ENCODE peak calls at places on chromosomes 7 and 10, in four cellular contexts. G is HepG2, D is K562, A is SK-N-SH. J is an unnamed sample.

GRCh38 chr7:37448057-37448636 is 517 bp downstream of the ELMO1 start:
- DNase-seq in D (no peak), G (no peak), A (peak; percentile 86), J (peak; percentile 46)

GRCh38 chr7:65832281-65832680 is 40.6 kb upstream of the VKORC1L1 start:
- DNase-seq in G (no peak), D (peak; percentile 38), A (no peak), J (no peak)

GRCh38 chr10:62498271-62498670 is 124.1 kb downstream of the ZNF365 start:
- DNase-seq in D (no peak), G (no peak), A (no peak), J (no peak)

GRCh38 chr10:116761883-116762282 is 19.5 kb upstream of the HSPA12A start:
- DNase-seq in D (no peak), G (no peak), A (no peak), J (no peak)

GRCh38 chr7:121275204-121275603 is 53.6 kb upstream of the WNT16 start:
- DNase-seq in G (no peak), D (no peak), A (no peak), J (no peak)

GRCh38 chr10:111076682-111077661 is at the start of gene ADRA2A:
- DNase-seq in A (peak; percentile 84), D (no peak), G (no peak), J (peak; percentile 52)

GRCh38 chr7:106947244-106947728 is 82.2 kb downstream of the PIK3CG start:
- DNase-seq in G (peak; percentile 35), A (peak; percentile 72), D (peak; percentile 96), J (peak; percentile 95)

GRCh38 chr10:660413-660979 is 29.0 kb downstream of the DIP2C start:
- DNase-seq in A (no peak), G (no peak), D (no peak), J (no peak)

GRCh38 chr10:109934958-109935793 is 11.9 kb upstream of the XPNPEP1 start:
- DNase-seq in G (no peak), D (no peak), A (peak; percentile 15), J (no peak)

GRCh38 chr7:142542938-142543337 is 206.3 kb upstream of the PRSS1 start:
- DNase-seq in G (no peak), D (no peak), A (no peak), J (no peak)

GRCh38 chr7:36287371-36288241 is 102.1 kb upstream of the ANLN start:
- DNase-seq in D (no peak), G (peak; percentile 91), A (peak; percentile 54), J (no peak)

GRCh38 chr10:7084255-7085005 is 326.4 kb downstream of the SFMBT2 start:
- DNase-seq in G (no peak), A (no peak), D (no peak), J (no peak)

GRCh38 chr7:50594136-50594535 is 28.9 kb upstream of the DDC start:
- DNase-seq in G (no peak), D (no peak), A (no peak), J (no peak)

GRCh38 chr10:75619636-75620035 is 188.2 kb downstream of the LRMDA start:
- DNase-seq in G (no peak), D (no peak), A (no peak), J (no peak)

GRCh38 chr10:72483452-72483851 is 128.7 kb upstream of the DNAJB12 start:
- DNase-seq in D (no peak), A (no peak), G (no peak), J (no peak)

GRCh38 chr10:74490551-74490950 is 335.8 kb upstream of the KAT6B start:
- DNase-seq in A (no peak), D (no peak), G (peak; percentile 44), J (no peak)

GRCh38 chr7:137606061-137606674 is 240.6 kb downstream of the DGKI start:
- DNase-seq in A (no peak), D (peak; percentile 54), G (peak; percentile 38), J (no peak)

GRCh38 chr7:28029036-28029435 is 151.6 kb downstream of the JAZF1 start:
- DNase-seq in G (no peak), A (no peak), D (no peak), J (no peak)

GRCh38 chr7:33459340-33459751 is 330.0 kb downstream of the BBS9 start:
- DNase-seq in G (peak; percentile 41), D (peak; percentile 4), A (peak; percentile 27), J (peak; percentile 63)

GRCh38 chr10:106571216-106571954 is 593.1 kb downstream of the SORCS1 start:
- DNase-seq in A (peak; percentile 34), G (no peak), D (peak; percentile 4), J (no peak)

GRCh38 chr7:132779164-132779563 is 202.9 kb upstream of the PLXNA4 start:
- DNase-seq in A (no peak), D (no peak), G (no peak), J (no peak)

GRCh38 chr7:107692501-107692900 is 31.9 kb downstream of the SLC26A4 start:
- DNase-seq in G (no peak), D (no peak), A (no peak), J (no peak)

GRCh38 chr10:66747451-66747850 is 178.4 kb upstream of the LRRTM3 start:
- DNase-seq in A (no peak), D (no peak), G (no peak), J (no peak)

GRCh38 chr7:34837826-34838225 is 179.8 kb downstream of the NPSR1 start:
- DNase-seq in A (no peak), D (no peak), G (no peak), J (no peak)

GRCh38 chr7:130143986-130144618 is 61.1 kb downstream of the TMEM209 start:
- DNase-seq in D (no peak), A (no peak), G (peak; percentile 75), J (no peak)

GRCh38 chr10:110395350-110396283 is 90.9 kb upstream of the SMNDC1 start:
- DNase-seq in D (peak; percentile 27), A (no peak), G (peak; percentile 64), J (no peak)

GRCh38 chr10:105063796-105064195 is 422.7 kb downstream of the SORCS3 start:
- DNase-seq in D (peak; percentile 0), A (peak; percentile 52), G (peak; percentile 5), J (peak; percentile 40)

GRCh38 chr10:3760083-3760482 is 24.9 kb downstream of the KLF6 start:
- DNase-seq in D (no peak), A (no peak), G (no peak), J (no peak)

GRCh38 chr10:3763852-3764625 is 21.0 kb downstream of the KLF6 start:
- DNase-seq in G (no peak), A (no peak), D (no peak), J (no peak)

GRCh38 chr10:3761111-3761686 is 23.8 kb downstream of the KLF6 start:
- DNase-seq in A (no peak), G (no peak), D (no peak), J (no peak)

GRCh38 chr10:3763035-3763456 is 22.0 kb downstream of the KLF6 start:
- DNase-seq in G (no peak), A (no peak), D (peak; percentile 69), J (no peak)

DNA sequence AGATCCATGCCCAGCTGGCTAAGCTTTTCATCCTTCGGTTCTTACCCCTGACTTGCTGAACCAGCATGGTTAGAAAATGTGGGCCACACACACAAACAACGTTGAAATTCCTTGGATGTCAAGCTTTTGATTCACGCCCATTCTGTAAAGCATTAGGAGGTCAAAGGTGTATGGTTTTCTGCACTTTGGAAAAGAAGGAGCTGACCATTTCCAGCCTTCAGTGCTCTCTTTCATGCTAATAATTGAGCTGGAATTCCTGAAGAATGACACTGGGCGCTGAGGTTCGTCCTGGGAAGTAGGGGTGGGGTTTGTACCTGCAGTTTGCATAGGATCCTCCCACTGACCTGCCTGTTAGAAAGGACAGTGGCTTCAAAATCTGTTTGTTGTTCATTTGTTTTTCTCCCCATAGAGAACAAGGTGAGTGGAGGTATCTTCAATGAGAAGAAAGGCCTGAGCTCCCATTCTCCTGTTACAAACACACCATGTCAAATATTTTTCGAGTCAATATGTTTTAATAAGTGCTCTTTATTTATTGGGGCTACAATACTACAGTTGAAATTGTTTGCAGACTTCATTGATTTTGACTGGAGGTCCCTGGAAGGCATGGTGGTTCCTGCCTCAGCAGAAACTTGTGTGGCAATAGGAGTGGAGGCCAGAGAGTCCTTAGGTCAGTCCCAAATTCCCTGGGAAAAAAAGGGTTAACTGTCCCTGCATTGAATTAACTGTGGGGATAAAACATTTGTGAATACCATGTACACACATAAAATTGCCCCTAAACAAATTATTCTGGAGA is 22.9 kb downstream of the KLF6 start:
- DNase-seq in D (no peak), G (peak; percentile 73), A (no peak), J (peak; percentile 74)
- H3K9ac ChIP-seq in D (peak overlapping the region; percentile 46), G (no peak overlapping the region), A (no peak overlapping the region), J (no peak overlapping the region)

DNA sequence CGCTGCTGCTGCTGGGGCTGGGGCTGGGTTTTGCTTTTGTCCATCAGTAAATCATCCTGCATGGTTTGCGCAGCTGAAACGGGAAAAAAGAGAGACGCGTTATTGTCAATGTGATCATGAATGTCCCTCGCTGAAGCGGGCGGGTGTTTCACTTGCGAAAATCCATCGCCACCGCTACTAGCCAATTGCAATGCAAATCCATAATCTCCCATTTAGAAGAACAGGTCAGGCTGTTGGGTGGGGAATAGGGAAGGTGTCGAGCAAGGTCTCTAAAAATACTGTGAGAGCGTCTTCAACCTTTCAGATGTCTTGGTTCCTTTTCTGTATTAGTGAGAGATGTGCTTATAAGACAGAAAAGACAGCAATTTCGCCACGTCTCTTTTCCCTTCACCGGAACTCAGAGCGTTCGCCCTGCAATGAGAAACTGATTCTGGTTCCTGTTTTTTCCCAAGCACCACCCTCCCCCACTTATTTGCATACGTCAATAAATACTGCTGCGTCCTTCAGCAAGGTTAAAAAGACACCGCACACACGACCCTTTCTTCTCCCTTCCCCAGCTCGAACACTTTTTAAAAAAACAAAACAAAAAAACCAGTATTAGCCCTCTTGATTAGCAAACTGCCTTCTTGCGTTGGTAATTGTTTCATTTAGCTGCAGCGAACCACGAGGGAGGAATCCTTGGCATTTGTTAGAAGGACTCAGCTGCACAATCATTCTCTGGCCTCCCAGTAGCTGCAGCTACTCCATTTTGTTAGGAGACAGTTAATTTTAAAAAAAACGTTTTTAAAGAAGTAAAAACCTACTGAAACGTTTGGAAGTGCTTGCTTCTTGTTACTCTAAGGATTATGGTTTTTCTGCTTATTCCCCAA is 50.4 kb downstream of the CPEB3 start:
- DNase-seq in A (peak; percentile 76), D (peak; percentile 57), G (peak; percentile 75), J (no peak)
- H3K4me1 ChIP-seq in A (no peaks in the 10 kb centered on the region), D (peaks cover 13% of the 10 kb centered on the region), G (peaks cover 44% of the 10 kb centered on the region), J (peaks cover 2% of the 10 kb centered on the region)

DNA sequence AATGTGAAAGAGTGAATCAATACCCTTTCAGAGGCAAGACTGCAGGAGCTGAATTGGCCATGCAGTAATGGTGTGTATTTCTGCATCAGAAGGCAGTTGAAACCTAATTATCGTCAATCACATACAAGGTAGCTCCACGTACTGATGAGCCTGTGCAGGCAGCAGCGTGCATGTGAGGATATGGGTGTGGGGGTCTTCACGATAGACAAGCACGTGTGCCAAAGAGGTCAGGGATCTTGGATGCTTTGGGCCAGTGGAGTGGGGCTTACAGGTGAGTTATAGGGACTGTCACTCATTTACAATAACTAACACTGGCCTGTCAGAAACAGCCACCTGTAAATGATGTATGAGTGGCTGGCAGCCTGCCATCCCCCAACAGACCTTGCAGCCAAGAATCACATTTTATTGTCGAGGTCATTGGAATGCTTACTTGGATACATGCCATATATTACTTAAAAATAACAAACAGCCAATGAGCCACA is 210.9 kb downstream of the SKAP2 start:
- DNase-seq in G (no peak), D (no peak), A (no peak), J (no peak)
- TF ChIP-seq YY1 in G (no peak), D (no peak), A (no peak), J (no peak)

GRCh38 chr7:2646336-2646679 is 14.5 kb downstream of the TTYH3 start:
- DNase-seq in G (no peak), D (no peak), A (no peak), J (no peak)
- H3K9ac ChIP-seq in G (no peak overlapping the region), D (peak overlapping the region; percentile 1), A (no peak overlapping the region), J (peak overlapping the region; percentile 21)

GRCh38 chr10:88991900-88992237 is 1.3 kb downstream of the FAS start:
- DNase-seq in G (no peak), A (no peak), D (no peak), J (no peak)
- H3K4me1 ChIP-seq in G (peaks cover 48% of the 10 kb centered on the region), A (peaks cover 23% of the 10 kb centered on the region), D (peaks cover 11% of the 10 kb centered on the region), J (no peaks in the 10 kb centered on the region)

J was measured in NT2/D1.